ENCODE peak calls at places on chromosomes 7 and 10, in four cellular contexts. U is right atrium auricular region, M is HT-29, N is epithelial cell of esophagus. L is an unnamed sample.

GRCh38 chr10:21336476-21337170 is 188.9 kb downstream of the SKIDA1 start:
- DNase-seq in N (peak), U (peak), M (peak), L (peak)

GRCh38 chr7:31145339-31145738 is 93.2 kb downstream of the ADCYAP1R1 start:
- DNase-seq in M (no peak), U (no peak), N (no peak), L (no peak)

GRCh38 chr10:103649654-103650423 is 156.3 kb downstream of the NEURL1 start:
- DNase-seq in N (no peak), U (no peak), M (no peak), L (no peak)

GRCh38 chr10:85319150-85319549 is 990.8 kb downstream of the CCSER2 start:
- DNase-seq in U (no peak), N (peak), M (no peak), L (no peak)

GRCh38 chr7:12703881-12704280 is 16.4 kb downstream of the ARL4A start:
- DNase-seq in M (no peak), U (no peak), N (no peak), L (no peak)

GRCh38 chr7:7709263-7709662 is 9.1 kb downstream of the RPA3 start:
- DNase-seq in M (no peak), N (no peak), U (no peak), L (no peak)

GRCh38 chr10:43026039-43026973 is 50.6 kb upstream of the RET start:
- DNase-seq in U (no peak), M (no peak), N (peak), L (peak)

GRCh38 chr7:157211710-157212109 is 73.0 kb downstream of the UBE3C start:
- DNase-seq in U (no peak), M (no peak), N (no peak), L (no peak)

GRCh38 chr10:88921194-88921593 is 31.4 kb downstream of the ACTA2 start:
- DNase-seq in N (peak), U (no peak), M (no peak), L (no peak)

GRCh38 chr7:50628469-50629084 is 63.4 kb upstream of the DDC start:
- DNase-seq in U (peak), M (no peak), N (no peak), L (no peak)

GRCh38 chr7:47298636-47299035 is 283.3 kb downstream of the TNS3 start:
- DNase-seq in N (no peak), U (peak), M (no peak), L (no peak)

GRCh38 chr10:48389272-48389671 is 82.8 kb downstream of the MAPK8 start:
- DNase-seq in N (no peak), U (no peak), M (no peak), L (no peak)